ENCODE peak calls at places on chromosomes 2 and 18, in five cellular contexts. K is HepG2, Y is GM23248, B is neural progenitor cell, J is fibroblast of lung. P is an unnamed sample.

GRCh38 chr2:217360781-217361485 is 501.1 kb upstream of the TNP1 start:
- DNase-seq in Y (peak), J (peak), K (no peak), B (no peak), P (peak)

GRCh38 chr18:9731380-9731779 is 23.3 kb downstream of the RAB31 start:
- DNase-seq in J (peak), K (no peak), B (no peak), Y (peak), P (peak)

GRCh38 chr2:19185061-19185460 is 173.4 kb downstream of the OSR1 start:
- DNase-seq in B (no peak), J (no peak), Y (peak), K (no peak), P (no peak)

GRCh38 chr2:128310761-128311160 is 7.9 kb downstream of the HS6ST1 start:
- DNase-seq in J (no peak), K (no peak), B (no peak), Y (no peak), P (no peak)

GRCh38 chr2:228164718-228165117 is 16.8 kb downstream of the SPHKAP start:
- DNase-seq in Y (no peak), B (no peak), K (no peak), J (no peak), P (no peak)

GRCh38 chr2:125745514-125745913 is 910.4 kb upstream of the GYPC start:
- DNase-seq in B (peak), Y (peak), J (peak), K (peak), P (no peak)

GRCh38 chr18:26757263-26758019 is 108.1 kb downstream of the AQP4 start:
- DNase-seq in J (no peak), Y (no peak), B (no peak), K (no peak), P (no peak)

GRCh38 chr2:47551800-47552525 is 149.0 kb downstream of the MSH2 start:
- DNase-seq in B (no peak), Y (no peak), K (no peak), J (no peak), P (no peak)

GRCh38 chr2:10507106-10507505 is 59.0 kb upstream of the ODC1 start:
- DNase-seq in B (no peak), K (no peak), J (no peak), Y (no peak), P (no peak)

GRCh38 chr2:24903527-24904103 is 16.4 kb downstream of the ADCY3 start:
- DNase-seq in K (no peak), B (no peak), Y (no peak), J (no peak), P (no peak)

GRCh38 chr2:65710779-65711295 is 278.4 kb upstream of the SPRED2 start:
- DNase-seq in B (peak), Y (peak), J (peak), K (peak), P (peak)

GRCh38 chr2:6692061-6692460 is 173.6 kb downstream of the CMPK2 start:
- DNase-seq in Y (no peak), B (no peak), J (peak), K (no peak), P (no peak)

GRCh38 chr2:128300151-128300550 is 18.5 kb downstream of the HS6ST1 start:
- DNase-seq in B (no peak), J (no peak), Y (no peak), K (no peak), P (no peak)

GRCh38 chr2:222861411-222862067 is 703 bp downstream of the ACSL3 start:
- DNase-seq in Y (peak), K (no peak), J (no peak), B (no peak), P (peak)

GRCh38 chr2:3475771-3476170 is 43.6 kb downstream of the ADI1 start:
- DNase-seq in J (no peak), Y (no peak), K (no peak), B (no peak), P (no peak)

GRCh38 chr2:120566331-120567035 is 169.2 kb upstream of the GLI2 start:
- DNase-seq in K (no peak), J (peak), B (no peak), Y (no peak), P (no peak)

GRCh38 chr2:173571021-173571821 is 216.5 kb downstream of the CDCA7 start:
- DNase-seq in K (peak), B (peak), J (peak), Y (peak), P (peak)

GRCh38 chr2:45014016-45014702 is 4.9 kb upstream of the SIX2 start:
- DNase-seq in Y (peak), K (no peak), B (peak), J (peak), P (no peak)

GRCh38 chr2:143686585-143687164 is 557.5 kb downstream of the ARHGAP15 start:
- DNase-seq in Y (peak), B (peak), J (peak), K (peak), P (peak)

GRCh38 chr2:160223560-160223959 is 23.5 kb upstream of the ITGB6 start:
- DNase-seq in J (no peak), Y (no peak), B (no peak), K (no peak), P (no peak)

GRCh38 chr18:26746284-26747130 is 119.0 kb downstream of the AQP4 start:
- DNase-seq in Y (peak), J (peak), K (peak), B (no peak), P (no peak)

GRCh38 chr2:196725882-196726281 is 73.6 kb downstream of the GTF3C3 start:
- DNase-seq in B (peak), J (no peak), K (no peak), Y (no peak), P (no peak)

GRCh38 chr18:37714621-37715020 is 149.0 kb upstream of the CELF4 start:
- DNase-seq in K (no peak), B (no peak), J (no peak), Y (no peak), P (no peak)

GRCh38 chr2:203225423-203226039 is 13.3 kb upstream of the CYP20A1 start:
- DNase-seq in J (peak), B (peak), Y (peak), K (peak), P (peak)

GRCh38 chr2:109247340-109247739 is 118.3 kb downstream of the SH3RF3 start:
- DNase-seq in Y (no peak), J (no peak), K (no peak), B (no peak), P (no peak)

GRCh38 chr2:229931241-229931640 is 8.9 kb downstream of the FBXO36 start:
- DNase-seq in B (no peak), J (no peak), Y (no peak), K (no peak), P (no peak)

GRCh38 chr18:50716902-50717301 is 102.9 kb downstream of the MRO start:
- DNase-seq in B (no peak), J (no peak), K (no peak), Y (peak), P (no peak)

GRCh38 chr2:191699341-191699945 is 21.5 kb downstream of the NABP1 start:
- DNase-seq in Y (no peak), B (no peak), K (no peak), J (no peak), P (no peak)

GRCh38 chr2:216932806-216933579 is 73.1 kb upstream of the TNP1 start:
- DNase-seq in B (no peak), K (no peak), Y (no peak), J (no peak), P (no peak)

GRCh38 chr2:38116762-38117161 is 40.8 kb upstream of the CYP1B1 start:
- DNase-seq in Y (peak), B (no peak), J (peak), K (no peak), P (peak)

GRCh38 chr2:214310319-214310718 is 100.5 kb upstream of the VWC2L start:
- DNase-seq in Y (peak), J (no peak), B (peak), K (peak), P (peak)

GRCh38 chr2:191499874-191500565 is 177.9 kb upstream of the NABP1 start:
- DNase-seq in J (peak), Y (peak), K (no peak), B (no peak), P (no peak)

GRCh38 chr2:57906152-57906732 is 140.4 kb upstream of the VRK2 start:
- DNase-seq in K (peak), Y (peak), B (peak), J (peak), P (peak)

GRCh38 chr18:11042247-11042646 is 107.1 kb downstream of the PIEZO2 start:
- DNase-seq in Y (no peak), K (peak), J (peak), B (no peak), P (no peak)

GRCh38 chr2:19369341-19369955 is 11.0 kb upstream of the OSR1 start:
- DNase-seq in Y (peak), K (peak), B (peak), J (peak), P (peak)

GRCh38 chr2:231929961-231930600 is 3.9 kb upstream of the NPPC start:
- DNase-seq in B (peak), K (no peak), J (peak), Y (no peak), P (no peak)

GRCh38 chr2:174846941-174847938 is 83.0 kb upstream of the CHRNA1 start:
- DNase-seq in K (no peak), J (peak), B (peak), Y (peak), P (peak)

DNA sequence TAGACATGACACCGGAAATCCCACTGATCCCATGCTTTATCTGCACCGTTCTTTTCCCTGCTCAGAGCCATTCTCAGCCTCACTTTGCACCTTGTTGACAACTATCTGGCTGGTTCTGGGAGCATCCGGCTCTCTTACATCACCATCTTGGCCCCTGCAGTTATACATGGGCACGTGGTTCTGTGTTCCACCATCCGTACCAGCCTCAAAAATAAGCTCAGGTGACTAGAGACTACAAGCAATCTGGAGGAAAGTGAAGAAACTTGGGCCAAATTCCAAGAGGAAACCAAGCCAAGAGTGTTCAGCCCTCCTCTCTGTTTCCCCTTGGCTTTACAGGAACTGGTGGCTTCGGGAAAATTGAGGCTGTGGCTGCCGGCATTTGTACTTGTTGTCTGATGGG is 244.6 kb upstream of the ACVR2A start:
- DNase-seq in B (no peak), K (no peak), Y (no peak), J (no peak), P (no peak)
- H3K9ac ChIP-seq in B (no peak), K (no peak), Y (no peak), J (no peak), P (no peak)

GRCh38 chr18:76369791-76370555 is 125.1 kb downstream of the ZNF516 start:
- DNase-seq in B (no peak), Y (no peak), K (no peak), J (no peak), P (no peak)

GRCh38 chr18:76364282-76365259 is 130.5 kb downstream of the ZNF516 start:
- DNase-seq in J (no peak), K (no peak), B (no peak), Y (no peak), P (no peak)

GRCh38 chr18:76365561-76365960 is 129.5 kb downstream of the ZNF516 start:
- DNase-seq in Y (no peak), K (no peak), J (no peak), B (no peak), P (no peak)

GRCh38 chr18:76368976-76369375 is 126.1 kb downstream of the ZNF516 start:
- DNase-seq in B (no peak), K (no peak), Y (no peak), J (peak), P (no peak)

DNA sequence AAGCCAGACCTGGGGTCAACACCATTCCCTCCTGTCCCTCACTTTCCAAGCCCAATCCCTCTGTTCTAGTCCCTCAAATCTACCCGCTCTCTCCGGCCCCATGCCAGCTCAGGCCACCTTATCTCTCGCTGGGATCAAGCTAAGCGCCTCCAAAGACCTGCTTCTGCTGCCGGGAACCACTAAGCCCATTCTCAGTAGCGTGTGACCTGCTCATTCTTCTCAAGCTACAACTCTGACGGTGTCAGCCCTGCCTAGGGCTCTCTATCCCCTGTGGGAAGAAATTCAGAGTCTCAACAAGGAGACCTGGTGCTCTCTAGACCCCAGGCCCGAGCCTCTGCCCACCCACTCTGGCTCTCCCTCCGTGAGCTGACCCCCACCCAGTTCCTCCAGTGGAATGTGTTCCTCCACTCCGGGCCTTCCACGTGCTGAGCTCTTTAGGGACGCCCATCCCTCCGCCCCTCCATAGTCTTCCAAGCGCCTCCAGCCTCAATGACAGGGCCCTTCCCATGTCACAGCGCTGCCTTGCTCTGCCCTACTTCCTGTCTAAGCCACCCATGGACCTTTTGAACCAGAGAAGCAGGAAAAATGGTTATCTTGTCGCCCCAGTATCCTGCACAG is 127.8 kb downstream of the ZNF516 start:
- DNase-seq in K (no peak), Y (no peak), J (no peak), B (no peak), P (no peak)
- TF ChIP-seq EZH2 in K (no peak), Y (no peak), J (no peak), B (no peak), P (no peak)

DNA sequence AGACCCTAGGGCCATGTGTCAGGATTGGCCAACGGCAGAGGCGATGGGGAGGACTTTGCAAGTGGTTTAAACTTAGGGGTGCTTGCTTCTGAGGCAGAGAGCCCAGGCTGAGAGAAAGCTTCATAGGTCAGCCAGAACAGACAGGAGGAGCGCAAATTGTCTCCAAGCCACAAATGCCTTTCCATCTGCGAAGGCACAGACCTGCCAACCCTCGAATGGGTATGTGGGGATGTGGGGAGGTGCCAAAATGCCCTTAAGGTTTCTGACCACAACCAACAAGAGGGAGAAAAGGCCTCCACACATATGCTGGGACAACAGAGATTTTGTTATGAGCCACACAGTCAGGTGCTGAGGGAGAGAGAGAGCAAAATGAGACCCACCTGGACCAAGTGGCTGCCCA is 283.6 kb downstream of the CYP26B1 start:
- DNase-seq in K (no peak), B (no peak), J (no peak), Y (no peak), P (no peak)
- H3K27ac ChIP-seq in K (no peak), B (no peak), J (no peak), Y (no peak), P (no peak)

GRCh38 chr2:113237604-113238003 is 41.1 kb downstream of the PAX8 start:
- DNase-seq in B (no peak), Y (peak), K (peak), J (no peak), P (no peak)

GRCh38 chr2:113240150-113240914 is 38.4 kb downstream of the PAX8 start:
- DNase-seq in K (no peak), Y (peak), J (peak), B (no peak), P (peak)

GRCh38 chr2:113234721-113235346 is 43.9 kb downstream of the PAX8 start:
- DNase-seq in K (no peak), Y (peak), J (no peak), B (no peak), P (no peak)

GRCh38 chr2:113233593-113234550 is 44.8 kb downstream of the PAX8 start:
- DNase-seq in Y (peak), J (no peak), B (no peak), K (peak), P (peak)

GRCh38 chr2:113236367-113237159 is 42.2 kb downstream of the PAX8 start:
- DNase-seq in Y (peak), B (no peak), J (no peak), K (no peak), P (peak)
- H3K9ac ChIP-seq in Y (peak), B (no peak), J (no peak), K (no peak), P (no peak)

P was measured in mammary epithelial cell.